ENCODE peak calls at places on chromosomes 3 and 15, in four cellular contexts. C is WTC11, P is heart right ventricle, H is cardiac fibroblast. W is an unnamed sample.

GRCh38 chr15:90596943-90597342 is 67.2 kb downstream of the CRTC3 start:
- DNase-seq in H (no peak), C (no peak), P (no peak), W (no peak)

GRCh38 chr3:116198087-116198486 is 247.2 kb downstream of the LSAMP start:
- DNase-seq in H (no peak), P (no peak), C (no peak), W (no peak)

GRCh38 chr15:67853454-67853853 is 13.6 kb upstream of the RNU6-1 start:
- DNase-seq in C (no peak), H (no peak), P (no peak), W (no peak)

GRCh38 chr15:45151998-45152828 is 22.4 kb downstream of the DUOX1 start:
- DNase-seq in P (no peak), C (no peak), H (no peak), W (no peak)

GRCh38 chr15:63599401-63600000 is 2.3 kb downstream of the FBXL22 start:
- DNase-seq in C (peak; percentile 66), H (peak; percentile 48), P (peak; percentile 61), W (no peak)

GRCh38 chr3:35200056-35200455 is 439.3 kb upstream of the ARPP21 start:
- DNase-seq in P (no peak), C (no peak), H (peak; percentile 56), W (no peak)

GRCh38 chr15:52783191-52783829 is 6.8 kb downstream of the ONECUT1 start:
- DNase-seq in C (peak; percentile 77), H (no peak), P (no peak), W (peak; percentile 77)

GRCh38 chr15:89157061-89157460 is 64.3 kb downstream of the RLBP1 start:
- DNase-seq in C (no peak), P (no peak), H (no peak), W (no peak)

GRCh38 chr3:51943451-51944391 is 1.6 kb downstream of the PARP3 start:
- DNase-seq in C (peak; percentile 10), P (no peak), H (no peak), W (no peak)

GRCh38 chr3:97264180-97264579 is 449.8 kb downstream of the EPHA6 start:
- DNase-seq in P (no peak), C (no peak), H (no peak), W (no peak)

GRCh38 chr3:153768559-153769469 is 352.4 kb upstream of the ARHGEF26 start:
- DNase-seq in C (peak; percentile 44), P (peak; percentile 22), H (peak; percentile 74), W (peak; percentile 30)

DNA sequence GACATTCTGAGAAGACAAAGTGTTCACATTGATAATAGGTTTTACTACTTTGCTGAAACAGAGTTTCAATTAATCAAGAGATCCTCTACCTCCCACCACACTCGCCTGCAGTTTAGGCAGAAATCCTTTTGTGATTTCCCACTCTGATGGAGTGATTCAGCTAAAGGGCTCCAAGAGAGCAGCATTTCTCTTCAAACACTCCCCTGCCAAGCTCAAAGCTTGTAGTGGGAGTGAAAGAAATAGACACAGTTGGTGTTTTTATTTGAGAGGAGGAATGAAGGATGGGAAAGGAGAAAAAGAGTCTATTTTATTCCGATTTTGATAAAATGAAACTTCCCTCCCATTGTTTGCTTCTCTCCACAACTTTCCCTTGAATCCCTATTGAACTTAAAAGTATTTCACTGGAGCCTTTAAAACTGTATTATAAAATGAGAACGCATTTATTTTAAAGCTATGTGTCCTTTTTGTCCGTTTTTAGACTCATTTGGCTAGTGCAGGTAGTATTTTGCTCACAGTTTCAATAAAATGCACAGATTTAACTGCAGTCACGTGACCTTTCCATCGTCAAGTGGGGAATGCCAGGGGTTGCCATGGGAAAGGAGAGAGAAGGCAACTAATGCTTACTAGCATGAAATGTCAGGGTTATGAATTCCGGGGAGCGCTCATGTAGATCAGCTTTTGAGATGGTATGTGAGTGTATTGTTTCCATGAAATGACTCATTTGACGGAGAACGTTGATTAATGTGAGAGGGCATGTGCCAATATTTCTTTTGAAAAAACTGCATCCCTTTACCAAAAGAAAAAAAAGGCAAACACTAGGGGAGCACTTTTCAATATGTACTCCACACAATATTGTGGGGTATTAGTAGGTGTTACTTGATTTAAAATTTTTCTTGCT is 7.7 kb upstream of the OSBPL11 start:
- DNase-seq in P (no peak), C (no peak), H (peak; percentile 90), W (no peak)
- TF ChIP-seq CTCF in P (peak; percentile 11), C (no peak), H (peak; percentile 27), W (no peak)

GRCh38 chr3:63192248-63192647 is 85.9 kb upstream of the SYNPR start:
- DNase-seq in C (no peak), P (no peak), H (no peak), W (no peak)

GRCh38 chr3:63199606-63200005 is 78.5 kb upstream of the SYNPR start:
- DNase-seq in C (no peak), P (no peak), H (no peak), W (no peak)

GRCh38 chr3:63193647-63194046 is 84.5 kb upstream of the SYNPR start:
- DNase-seq in H (peak; percentile 46), C (no peak), P (no peak), W (no peak)
- TF ChIP-seq CTCF in H (peak; percentile 33), C (peak; percentile 46), P (peak; percentile 61), W (peak; percentile 41)

GRCh38 chr3:100760377-100760776 is 51.1 kb downstream of the TFG start:
- DNase-seq in C (no peak), P (no peak), H (no peak), W (no peak)

GRCh38 chr3:100756441-100756840 is 47.1 kb downstream of the TFG start:
- DNase-seq in P (no peak), C (no peak), H (no peak), W (no peak)

GRCh38 chr3:100753846-100754245 is 44.6 kb downstream of the TFG start:
- DNase-seq in C (no peak), H (no peak), P (no peak), W (no peak)

GRCh38 chr3:100759162-100759561 is 49.9 kb downstream of the TFG start:
- DNase-seq in H (no peak), P (no peak), C (no peak), W (no peak)

GRCh38 chr3:100754563-100755334 is 45.5 kb downstream of the TFG start:
- DNase-seq in C (no peak), P (no peak), H (peak; percentile 18), W (no peak)
- TF ChIP-seq CTCF in C (no peak), P (no peak), H (no peak), W (no peak)

GRCh38 chr3:184713521-184713920 is 1.7 kb upstream of the MAGEF1 start:
- DNase-seq in H (no peak), P (no peak), C (no peak), W (no peak)

GRCh38 chr3:184712248-184712559 is 340 bp upstream of the MAGEF1 start:
- DNase-seq in P (no peak), C (no peak), H (no peak), W (no peak)

GRCh38 chr3:184712579-184713355 is 903 bp upstream of the MAGEF1 start:
- DNase-seq in C (no peak), P (no peak), H (no peak), W (no peak)

GRCh38 chr3:184710870-184711365 is 946 bp downstream of the MAGEF1 start:
- DNase-seq in H (peak; percentile 16), P (no peak), C (no peak), W (no peak)

DNA sequence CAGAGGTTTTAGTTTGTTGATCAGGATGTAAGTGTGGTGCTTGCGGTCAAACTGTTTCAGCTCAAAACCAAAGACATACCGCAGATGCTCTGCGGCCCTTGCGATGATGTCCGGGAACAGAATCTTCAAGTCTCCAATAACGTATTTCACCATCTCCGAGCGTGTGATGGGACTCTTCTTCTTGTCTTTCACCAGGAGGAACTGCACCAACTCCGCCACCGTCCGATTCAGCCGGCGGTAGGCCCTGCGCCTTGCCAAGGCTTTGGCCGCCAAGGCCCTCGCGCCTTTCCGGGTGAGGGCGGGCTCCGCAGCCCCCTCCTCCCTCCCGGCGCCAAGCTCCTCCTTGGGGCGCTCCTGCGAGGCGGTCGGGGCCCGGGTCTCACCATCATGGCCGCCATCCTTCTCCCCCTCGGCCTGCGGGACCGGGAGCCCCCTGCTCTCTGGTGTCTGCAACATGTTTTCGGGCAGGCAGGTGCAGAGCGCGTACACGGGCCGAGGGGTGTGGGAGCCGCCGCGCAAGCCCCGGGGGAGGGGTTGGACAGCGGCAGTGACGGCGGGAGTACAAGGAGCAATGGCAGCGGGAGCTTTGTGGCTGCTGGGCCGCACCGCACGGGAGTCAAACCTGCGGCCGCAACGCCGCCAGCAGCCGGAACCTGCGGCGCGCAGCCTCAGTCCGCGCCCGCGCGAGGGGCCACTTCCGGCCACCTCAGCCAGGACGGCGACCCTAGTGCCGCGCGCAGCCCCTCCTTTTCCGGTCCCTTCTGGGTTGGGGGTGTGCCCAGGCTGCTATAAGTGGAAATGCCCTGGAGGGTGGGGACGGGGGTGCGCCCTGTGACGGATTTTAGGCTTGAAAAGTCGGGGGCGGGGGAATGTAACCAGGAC is at the start of gene MAGEF1:
- DNase-seq in C (peak; percentile 92), H (peak; percentile 63), P (peak; percentile 86), W (peak; percentile 88)
- TF ChIP-seq CTCF in C (no peak), H (no peak), P (no peak), W (no peak)

DNA sequence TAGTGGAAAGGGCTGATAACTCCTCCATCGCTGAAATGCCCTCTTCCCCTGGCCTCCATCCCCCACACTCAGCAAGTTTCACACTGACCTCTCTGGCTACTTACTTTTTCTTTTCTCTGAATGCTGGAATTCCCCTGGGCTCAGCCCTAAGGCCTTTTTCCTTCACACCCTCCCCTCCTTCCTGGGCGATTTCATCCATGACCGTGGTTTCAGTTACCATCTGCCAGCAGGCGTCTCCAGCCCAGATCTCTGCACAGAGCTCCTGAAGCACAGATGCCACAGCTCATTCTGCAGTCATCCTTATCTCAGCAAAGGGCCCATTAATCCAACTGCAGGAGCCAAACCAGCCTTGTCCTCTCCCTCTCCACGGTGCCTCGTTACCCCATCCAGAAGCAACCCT is 114.0 kb downstream of the RFTN1 start:
- DNase-seq in C (no peak), H (peak; percentile 81), P (peak; percentile 51), W (peak; percentile 52)
- TF ChIP-seq CTCF in C (no peak), H (peak; percentile 51), P (peak; percentile 32), W (no peak)

GRCh38 chr3:126469479-126469878 is 6.2 kb downstream of the ZXDC start:
- DNase-seq in C (no peak), H (no peak), P (no peak), W (no peak)

GRCh38 chr3:126475411-126476114 is at the start of gene ZXDC:
- DNase-seq in C (peak; percentile 90), P (peak; percentile 92), H (peak; percentile 92), W (peak; percentile 94)

GRCh38 chr3:126473292-126474168 is 2.2 kb downstream of the ZXDC start:
- DNase-seq in P (no peak), H (no peak), C (no peak), W (no peak)

GRCh38 chr3:126474498-126475410 is 937 bp downstream of the ZXDC start:
- DNase-seq in P (peak; percentile 46), C (peak; percentile 42), H (peak; percentile 56), W (peak; percentile 54)

GRCh38 chr3:126472277-126473006 is 3.2 kb downstream of the ZXDC start:
- DNase-seq in P (no peak), H (peak; percentile 87), C (no peak), W (no peak)
- TF ChIP-seq CTCF in P (no peak), H (no peak), C (no peak), W (no peak)

GRCh38 chr3:150371741-150372254 is 36.3 kb upstream of the TSC22D2 start:
- DNase-seq in H (peak; percentile 100), P (peak; percentile 86), C (no peak), W (no peak)

GRCh38 chr3:150370129-150370602 is 37.9 kb upstream of the TSC22D2 start:
- DNase-seq in H (peak; percentile 98), P (peak; percentile 62), C (peak; percentile 27), W (peak; percentile 19)

GRCh38 chr3:150373234-150373633 is 34.9 kb upstream of the TSC22D2 start:
- DNase-seq in C (no peak), H (no peak), P (no peak), W (no peak)

GRCh38 chr3:150370982-150371381 is 37.1 kb upstream of the TSC22D2 start:
- DNase-seq in P (no peak), H (peak; percentile 46), C (no peak), W (no peak)

GRCh38 chr3:150372320-150373118 is 35.6 kb upstream of the TSC22D2 start:
- DNase-seq in H (peak; percentile 55), C (no peak), P (no peak), W (no peak)
- TF ChIP-seq CTCF in H (peak; percentile 40), C (no peak), P (peak; percentile 14), W (no peak)